ENCODE peak calls at places on chromosomes 1 and 21, in eight cellular contexts. K is RWPE1; S is CD8-positive, alpha-beta memory T cell; Q is activated CD4-positive, alpha-beta T cell treated with anti-CD3 and anti-CD28 coated beads for 1 hour; J is kidney epithelial cell; N is iPS-NIHi11; G is posterior cingulate gyrus; P is EH. L is an unnamed sample.

GRCh38 chr1:53524428-53525400 is 65.5 kb downstream of the DMRTB1 start:
- DNase-seq in Q (no peak), G (no peak), P (no peak), J (no peak), K (no peak), S (no peak), N (no peak), L (no peak)

GRCh38 chr21:42440187-42440792 is 36.6 kb downstream of the UBASH3A start:
- DNase-seq in N (no peak), Q (no peak), G (no peak), P (no peak), K (no peak), S (no peak), J (no peak), L (no peak)

GRCh38 chr1:212507361-212507760 is 74.6 kb downstream of the NENF start:
- DNase-seq in N (no peak), S (no peak), G (no peak), P (no peak), J (no peak), K (no peak), Q (no peak), L (no peak)

GRCh38 chr1:98496246-98496995 is 165.1 kb upstream of the SNX7 start:
- DNase-seq in P (peak; percentile 23), Q (no peak), G (no peak), J (no peak), K (peak; percentile 12), N (no peak), S (no peak), L (no peak)

GRCh38 chr1:26597629-26598039 is 68.1 kb downstream of the RPS6KA1 start:
- DNase-seq in Q (no peak), S (peak; percentile 48), N (peak; percentile 48), J (no peak), G (no peak), P (peak; percentile 62), K (peak; percentile 49), L (no peak)

GRCh38 chr21:43353282-43354010 is 73.5 kb downstream of the SIK1 start:
- DNase-seq in G (no peak), Q (no peak), S (no peak), K (no peak), J (no peak), P (no peak), N (no peak), L (no peak)

GRCh38 chr21:45078877-45079281 is 4.5 kb downstream of the ADARB1 start:
- DNase-seq in G (no peak), K (no peak), Q (peak; percentile 61), S (peak; percentile 83), N (no peak), J (no peak), P (peak; percentile 89), L (no peak)

GRCh38 chr1:227185291-227185690 is 133.0 kb downstream of the CDC42BPA start:
- DNase-seq in K (no peak), P (no peak), Q (no peak), J (no peak), G (no peak), S (no peak), N (no peak), L (no peak)

GRCh38 chr1:186783193-186783592 is 45.6 kb upstream of the PLA2G4A start:
- DNase-seq in S (no peak), K (no peak), P (no peak), Q (no peak), J (no peak), G (no peak), N (no peak), L (no peak)

GRCh38 chr1:33905241-33905640 is 41.4 kb downstream of the HMGB4 start:
- DNase-seq in P (no peak), J (no peak), Q (no peak), S (no peak), N (no peak), G (no peak), K (no peak), L (no peak)

GRCh38 chr1:43048601-43049011 is 89.9 kb upstream of the SLC2A1 start:
- DNase-seq in J (no peak), P (no peak), K (peak; percentile 74), N (no peak), G (no peak), Q (no peak), S (no peak), L (no peak)

GRCh38 chr1:58251415-58252073 is 295.0 kb downstream of the OMA1 start:
- DNase-seq in S (no peak), Q (no peak), N (peak; percentile 74), G (no peak), J (no peak), K (no peak), P (peak; percentile 28), L (no peak)

GRCh38 chr1:221672160-221672762 is 69.6 kb downstream of the DUSP10 start:
- DNase-seq in S (no peak), Q (no peak), G (no peak), P (peak; percentile 80), J (no peak), N (no peak), K (no peak), L (no peak)

GRCh38 chr1:12810691-12811408 is 19.7 kb downstream of the PRAMEF1 start:
- DNase-seq in P (peak; percentile 57), S (no peak), K (peak; percentile 27), N (no peak), G (no peak), Q (no peak), J (peak; percentile 14), L (no peak)

GRCh38 chr1:1198423-1199140 is 7.8 kb downstream of the TNFRSF18 start:
- DNase-seq in J (no peak), P (no peak), Q (peak; percentile 7), G (no peak), S (no peak), K (no peak), N (no peak), L (no peak)

GRCh38 chr1:10074059-10074854 is 41.5 kb downstream of the UBE4B start:
- DNase-seq in S (no peak), G (peak; percentile 20), P (peak; percentile 98), J (peak; percentile 92), N (no peak), K (peak; percentile 89), Q (peak; percentile 23), L (no peak)

GRCh38 chr1:3352084-3352951 is 102.1 kb upstream of the ARHGEF16 start:
- DNase-seq in N (peak; percentile 70), P (peak; percentile 84), Q (no peak), J (no peak), K (no peak), S (no peak), G (no peak), L (no peak)

GRCh38 chr1:17168480-17168878 is 36.4 kb upstream of the PADI1 start:
- DNase-seq in K (no peak), G (no peak), N (no peak), Q (no peak), P (peak; percentile 96), J (peak; percentile 65), S (no peak), L (no peak)

GRCh38 chr1:30058966-30059365 is 664.4 kb downstream of the MATN1 start:
- DNase-seq in N (no peak), P (peak; percentile 97), Q (no peak), G (no peak), K (peak; percentile 92), S (no peak), J (peak; percentile 94), L (no peak)

GRCh38 chr1:211579434-211580302 is 707 bp upstream of the SLC30A1 start:
- DNase-seq in Q (no peak), G (no peak), P (peak; percentile 59), N (no peak), J (no peak), K (peak; percentile 4), S (no peak), L (no peak)

GRCh38 chr1:18512883-18513282 is 32.2 kb downstream of the KLHDC7A start:
- DNase-seq in S (no peak), J (no peak), N (no peak), K (no peak), G (no peak), Q (no peak), P (no peak), L (no peak)

GRCh38 chr21:34526618-34527290 is 14.7 kb upstream of the KCNE1 start:
- DNase-seq in Q (no peak), N (peak; percentile 77), J (peak; percentile 100), S (no peak), K (peak; percentile 91), P (peak; percentile 100), G (no peak), L (peak; percentile 47)